ENCODE peak calls at places on chromosomes 11 and 22, in seven cellular contexts. I is uterus, G is sigmoid colon, M is heart left ventricle, Q is mucosa of descending colon, Z is GM23338, J is esophagus squamous epithelium. C is an unnamed sample. For H3K4me1, the result is how much of the 10 kb centered on the place peaks cover.

GRCh38 chr22:40040927-40041326 is 46.2 kb downstream of the FAM83F start:
- DNase-seq in I (peak), Z (no peak), Q (no peak), G (peak), M (peak), J (no peak), C (no peak)

GRCh38 chr11:62669420-62670161 is 1.9 kb upstream of the UQCC3 start:
- DNase-seq in M (no peak), Z (peak), Q (peak), J (no peak), G (no peak), I (no peak), C (no peak)

GRCh38 chr11:67627788-67628624 is 1.7 kb downstream of the NUDT8 start:
- DNase-seq in I (peak), Q (peak), Z (no peak), J (no peak), M (no peak), G (peak), C (peak)

GRCh38 chr11:112498701-112499100 is 238.0 kb upstream of the PLET1 start:
- DNase-seq in Z (no peak), Q (no peak), G (no peak), I (no peak), M (no peak), J (no peak), C (no peak)

GRCh38 chr22:17115927-17116326 is 5.2 kb downstream of the TMEM121B start:
- DNase-seq in M (no peak), Z (no peak), G (no peak), Q (no peak), I (no peak), J (no peak), C (no peak)

GRCh38 chr22:31639640-31640039 is 22.4 kb downstream of the PISD start:
- DNase-seq in G (no peak), Z (no peak), J (no peak), M (no peak), Q (no peak), I (no peak), C (no peak)

GRCh38 chr22:20537325-20537756 is 29.9 kb downstream of the MED15 start:
- DNase-seq in M (no peak), J (no peak), I (no peak), G (no peak), Q (no peak), Z (no peak), C (no peak)

GRCh38 chr11:30984442-30984816 is 385.1 kb downstream of the DCDC1 start:
- DNase-seq in J (no peak), I (no peak), Z (no peak), Q (no peak), G (no peak), M (peak), C (no peak)

GRCh38 chr11:104256525-104256924 is 92.6 kb upstream of the PDGFD start:
- DNase-seq in J (no peak), M (no peak), G (no peak), Q (no peak), I (no peak), Z (peak), C (no peak)

GRCh38 chr22:37804886-37805857 is 2.6 kb upstream of the GCAT start:
- DNase-seq in J (no peak), G (peak), I (peak), M (peak), Q (peak), Z (peak), C (peak)

GRCh38 chr11:36540998-36541397 is 26.8 kb upstream of the RAG1 start:
- DNase-seq in J (no peak), Z (peak), Q (peak), I (no peak), G (no peak), M (peak), C (no peak)
- TF ChIP-seq CTCF in J (no peak), Z (peak), Q (no peak), I (peak), G (no peak), M (peak), C (peak)

GRCh38 chr11:9689721-9690120 is 25.8 kb downstream of the SWAP70 start:
- DNase-seq in Z (no peak), I (no peak), Q (no peak), G (no peak), M (no peak), J (no peak), C (no peak)
- H3K4me3 ChIP-seq in Z (no peak), I (no peak), Q (no peak), G (no peak), M (no peak), J (no peak), C (no peak)

GRCh38 chr11:44597358-44598009 is 32.0 kb downstream of the CD82 start:
- DNase-seq in M (no peak), Q (no peak), J (no peak), G (no peak), Z (no peak), I (no peak), C (no peak)
- H3K4me1 ChIP-seq in M (under half), Q (under half), J (half or more), G (under half), Z (under half), I (under half), C (under half)

GRCh38 chr11:81007046-81007445 is 1566.2 kb upstream of the TENM4 start:
- DNase-seq in J (no peak), Z (no peak), I (no peak), G (no peak), M (no peak), Q (no peak), C (no peak)
- TF ChIP-seq CTCF in J (no peak), Z (peak), I (no peak), G (no peak), M (peak), Q (no peak), C (peak)

GRCh38 chr11:34426766-34427170 is 12.0 kb upstream of the CAT start:
- DNase-seq in G (no peak), M (no peak), J (no peak), I (peak), Z (no peak), Q (no peak), C (no peak)

GRCh38 chr11:34423300-34423699 is 15.4 kb upstream of the CAT start:
- DNase-seq in G (no peak), Q (no peak), I (no peak), M (no peak), J (no peak), Z (no peak), C (no peak)

GRCh38 chr11:34425360-34425759 is 13.4 kb upstream of the CAT start:
- DNase-seq in Q (no peak), I (no peak), G (no peak), Z (no peak), J (no peak), M (no peak), C (no peak)

GRCh38 chr11:34427171-34427805 is 11.4 kb upstream of the CAT start:
- DNase-seq in Z (no peak), J (no peak), G (no peak), M (no peak), Q (no peak), I (peak), C (peak)

DNA sequence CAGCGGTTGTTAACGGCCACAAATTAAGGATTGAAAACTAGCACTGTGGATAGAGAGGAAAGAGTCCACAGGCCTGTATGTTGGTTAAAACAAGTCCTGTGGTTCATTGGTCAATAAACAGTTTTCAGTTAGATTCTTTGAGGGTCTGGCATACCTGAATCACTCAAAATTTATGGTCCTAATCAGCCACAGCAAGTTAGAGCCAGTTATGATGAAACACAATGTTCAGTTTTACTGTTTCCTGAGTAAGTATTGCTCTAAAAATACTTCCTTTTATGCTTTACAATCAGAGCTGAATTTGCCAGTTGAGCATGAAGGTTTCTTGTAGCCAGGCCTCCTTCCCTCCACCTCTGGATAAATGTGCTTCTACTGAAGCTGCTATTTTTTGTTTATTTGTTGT is 12.9 kb upstream of the CAT start:
- DNase-seq in Q (no peak), G (no peak), I (no peak), J (no peak), M (no peak), Z (no peak), C (no peak)
- H3K4me3 ChIP-seq in Q (no peak), G (no peak), I (no peak), J (no peak), M (no peak), Z (no peak), C (no peak)

C was measured in RWPE2.